ENCODE peak calls at places on chromosome 14, in seven cellular contexts. V is suprapubic skin, U is stomach, I is HCT116, N is prostate gland, J is upper lobe of left lung, D is HepG2. P is an unnamed sample.

GRCh38 chr14:55327179-55327578 is 56.0 kb downstream of the FBXO34 start:
- DNase-seq in I (no peak), N (no peak), D (no peak), U (no peak), V (no peak), J (no peak), P (no peak)

GRCh38 chr14:30656190-30656632 is 34.1 kb downstream of the SCFD1 start:
- DNase-seq in D (peak), V (no peak), I (peak), J (peak), N (peak), U (no peak), P (no peak)

GRCh38 chr14:77043177-77043983 is 14.9 kb upstream of the IRF2BPL start:
- DNase-seq in I (no peak), D (peak), V (peak), J (no peak), U (no peak), N (no peak), P (no peak)

GRCh38 chr14:102370305-102370809 is 7.6 kb downstream of the TECPR2 start:
- DNase-seq in V (no peak), J (peak), D (no peak), I (no peak), U (no peak), N (no peak), P (no peak)

GRCh38 chr14:70021548-70021947 is 142.3 kb downstream of the SMOC1 start:
- DNase-seq in I (no peak), V (no peak), D (no peak), J (no peak), U (no peak), N (no peak), P (no peak)

GRCh38 chr14:26598081-26598671 is 343 bp upstream of the NOVA1 start:
- DNase-seq in V (peak), I (no peak), N (peak), D (peak), J (peak), U (peak), P (peak)

GRCh38 chr14:63787995-63788946 is 60.4 kb upstream of the SGPP1 start:
- DNase-seq in I (no peak), J (no peak), N (no peak), U (no peak), V (no peak), D (no peak), P (no peak)

GRCh38 chr14:29243355-29243754 is 476.8 kb downstream of the FOXG1 start:
- DNase-seq in N (no peak), D (no peak), J (no peak), U (no peak), V (no peak), I (no peak), P (no peak)

GRCh38 chr14:102426796-102427195 is 64.1 kb downstream of the TECPR2 start:
- DNase-seq in I (no peak), D (no peak), V (no peak), U (no peak), N (no peak), J (no peak), P (no peak)

GRCh38 chr14:53137559-53137958 is 15.6 kb downstream of the DDHD1 start:
- DNase-seq in I (no peak), U (no peak), D (no peak), J (no peak), V (no peak), N (no peak), P (no peak)

GRCh38 chr14:37819155-37820015 is 224.0 kb downstream of the TTC6 start:
- DNase-seq in N (no peak), D (peak), I (no peak), U (no peak), V (no peak), J (no peak), P (no peak)

GRCh38 chr14:93954900-93955891 is 21.2 kb downstream of the ASB2 start:
- DNase-seq in D (no peak), N (no peak), I (no peak), J (peak), V (no peak), U (no peak), P (no peak)

GRCh38 chr14:35959835-35960234 is 133.7 kb downstream of the BRMS1L start:
- DNase-seq in J (no peak), D (no peak), U (no peak), N (no peak), I (no peak), V (no peak), P (no peak)

GRCh38 chr14:65850429-65851145 is 438.1 kb downstream of the FUT8 start:
- DNase-seq in N (no peak), J (no peak), D (no peak), V (no peak), U (no peak), I (no peak), P (no peak)

GRCh38 chr14:32400480-32400879 is 71.4 kb downstream of the AKAP6 start:
- DNase-seq in N (no peak), J (no peak), I (no peak), D (no peak), V (no peak), U (no peak), P (no peak)

GRCh38 chr14:70069186-70069585 is 119.6 kb downstream of the SLC8A3 start:
- DNase-seq in V (no peak), I (no peak), N (no peak), U (no peak), J (no peak), D (peak), P (no peak)

GRCh38 chr14:62146014-62146413 is 383.8 kb downstream of the SNAPC1 start:
- DNase-seq in V (no peak), N (no peak), U (no peak), I (no peak), D (no peak), J (no peak), P (no peak)

GRCh38 chr14:23356036-23356435 is 3.3 kb upstream of the SLC22A17 start:
- DNase-seq in N (no peak), U (no peak), V (no peak), I (no peak), D (no peak), J (no peak), P (no peak)
- TF ChIP-seq POLR2A in N (no peak), U (no peak), V (no peak), I (no peak), D (no peak), J (no peak), P (no peak)

DNA sequence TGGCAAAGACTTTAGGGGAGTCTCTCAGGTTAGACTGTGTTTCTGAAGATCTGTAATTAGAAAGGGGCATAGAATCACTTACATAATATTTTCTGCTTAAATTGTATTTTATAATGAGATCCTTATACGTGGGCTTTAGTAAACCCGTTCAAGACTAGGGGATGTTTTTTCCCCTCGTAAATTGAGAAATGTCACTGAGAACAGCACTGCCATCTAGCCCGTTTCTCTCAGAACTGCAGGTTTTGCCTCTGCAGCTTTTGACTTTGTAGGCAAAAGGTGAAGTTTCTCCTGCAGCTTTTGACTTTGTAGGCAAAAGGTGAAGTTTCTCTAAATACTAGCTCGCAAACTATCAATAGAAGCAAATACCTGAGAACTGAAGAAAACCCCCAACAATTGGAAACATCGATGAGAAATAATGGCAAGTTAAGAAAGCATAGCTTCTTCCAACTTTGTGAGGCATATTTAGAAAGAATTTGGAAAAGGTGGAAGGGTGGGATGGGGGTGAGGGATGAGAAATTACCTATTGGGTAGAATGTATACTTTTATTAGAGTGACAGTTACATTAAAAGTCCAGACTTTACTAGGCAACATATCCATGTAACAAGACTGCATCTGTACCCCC is 9.9 kb upstream of the ASPG start:
- DNase-seq in D (no peak), V (no peak), N (no peak), U (no peak), I (no peak), J (no peak), P (no peak)
- TF ChIP-seq POLR2AphosphoS5 in D (no peak), V (no peak), N (no peak), U (no peak), I (no peak), J (no peak), P (no peak)

GRCh38 chr14:92302481-92302880 is 20.5 kb upstream of the SLC24A4 start:
- DNase-seq in V (no peak), N (no peak), I (no peak), D (no peak), J (no peak), U (no peak), P (no peak)
- TF ChIP-seq POLR2A in V (no peak), N (no peak), I (no peak), D (no peak), J (no peak), U (no peak), P (no peak)

GRCh38 chr14:96268426-96269358 is 12.7 kb downstream of the BDKRB1 start:
- DNase-seq in D (no peak), J (peak), I (no peak), N (peak), U (no peak), V (peak), P (no peak)
- TF ChIP-seq POLR2AphosphoS5 in D (no peak), J (no peak), I (no peak), N (no peak), U (peak), V (peak), P (peak)

DNA sequence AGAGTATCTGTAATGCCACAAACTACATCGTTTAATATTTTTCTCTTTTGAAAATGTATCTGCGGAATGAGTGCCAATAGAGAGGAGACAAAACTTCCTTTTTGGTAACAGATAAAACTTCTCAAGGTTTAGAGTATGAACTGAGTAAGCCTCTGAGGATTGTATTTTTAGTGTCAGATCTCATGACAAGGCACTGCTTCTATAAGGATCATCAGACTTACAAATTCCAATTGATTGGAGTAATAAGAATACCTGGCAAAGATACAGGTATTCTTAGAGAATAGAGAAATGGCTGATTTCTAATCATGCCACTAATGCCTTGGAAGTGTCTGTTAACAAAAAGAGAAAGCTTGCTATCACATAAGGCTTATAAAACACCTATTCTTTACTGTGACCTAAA is 45.3 kb downstream of the SLC35F4 start:
- DNase-seq in J (no peak), D (no peak), V (no peak), U (no peak), I (no peak), N (no peak), P (no peak)
- TF ChIP-seq POLR2A in J (no peak), D (no peak), V (no peak), U (no peak), I (no peak), N (no peak), P (no peak)

GRCh38 chr14:74278080-74278479 is 24.7 kb downstream of the ABCD4 start:
- DNase-seq in V (no peak), N (no peak), U (no peak), D (no peak), J (no peak), I (no peak), P (no peak)
- TF ChIP-seq POLR2AphosphoS5 in V (no peak), N (no peak), U (no peak), D (no peak), J (no peak), I (no peak), P (no peak)

DNA sequence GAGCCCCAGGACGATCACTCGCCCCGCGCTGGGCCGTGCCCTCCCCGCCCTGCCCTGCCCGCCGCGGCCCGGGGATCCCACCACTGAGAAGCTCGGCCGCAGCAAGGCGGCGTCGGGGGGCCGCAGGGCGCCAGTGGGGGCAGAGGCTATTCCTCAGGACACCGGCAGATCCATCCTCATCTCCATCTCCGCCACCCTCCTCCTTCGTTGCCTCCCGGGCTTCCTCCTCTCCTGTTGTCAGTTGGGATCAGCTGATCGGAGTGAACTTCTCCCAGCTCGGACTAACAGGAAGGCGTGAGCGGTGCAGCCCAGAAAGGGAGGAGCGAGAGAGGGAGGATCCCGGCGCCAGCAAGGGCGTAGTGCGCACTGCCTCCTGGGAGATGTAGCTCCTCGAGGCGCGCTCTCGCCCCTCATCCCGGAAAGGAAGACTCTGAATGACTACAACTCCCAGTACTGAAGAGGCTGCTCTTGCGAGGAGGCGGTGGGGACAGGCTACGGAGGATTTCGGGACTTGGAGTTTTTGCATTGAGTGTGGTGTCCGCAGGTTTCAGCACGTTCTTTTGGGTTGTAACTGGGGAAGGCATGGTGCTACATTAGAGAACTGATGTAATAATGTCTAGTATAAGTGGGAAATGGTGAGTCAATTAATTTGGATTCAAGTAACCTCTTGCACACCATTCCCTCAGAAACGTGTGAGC is at the start of gene ZFYVE1:
- DNase-seq in I (peak), J (peak), V (peak), D (peak), N (peak), U (peak), P (peak)
- TF ChIP-seq POLR2A in I (no peak), J (peak), V (peak), D (peak), N (peak), U (no peak), P (peak)

GRCh38 chr14:68739701-68740100 is 53.2 kb downstream of the ZFP36L1 start:
- DNase-seq in N (no peak), U (no peak), J (no peak), V (no peak), D (no peak), I (no peak), P (no peak)

GRCh38 chr14:68740798-68741480 is 51.9 kb downstream of the ZFP36L1 start:
- DNase-seq in V (no peak), D (no peak), I (no peak), J (no peak), N (no peak), U (no peak), P (no peak)

GRCh38 chr14:68744613-68745012 is 48.3 kb downstream of the ZFP36L1 start:
- DNase-seq in D (no peak), U (no peak), J (no peak), I (no peak), N (no peak), V (no peak), P (no peak)

GRCh38 chr14:68741481-68741799 is 51.4 kb downstream of the ZFP36L1 start:
- DNase-seq in N (no peak), I (no peak), J (no peak), V (no peak), D (no peak), U (no peak), P (no peak)

DNA sequence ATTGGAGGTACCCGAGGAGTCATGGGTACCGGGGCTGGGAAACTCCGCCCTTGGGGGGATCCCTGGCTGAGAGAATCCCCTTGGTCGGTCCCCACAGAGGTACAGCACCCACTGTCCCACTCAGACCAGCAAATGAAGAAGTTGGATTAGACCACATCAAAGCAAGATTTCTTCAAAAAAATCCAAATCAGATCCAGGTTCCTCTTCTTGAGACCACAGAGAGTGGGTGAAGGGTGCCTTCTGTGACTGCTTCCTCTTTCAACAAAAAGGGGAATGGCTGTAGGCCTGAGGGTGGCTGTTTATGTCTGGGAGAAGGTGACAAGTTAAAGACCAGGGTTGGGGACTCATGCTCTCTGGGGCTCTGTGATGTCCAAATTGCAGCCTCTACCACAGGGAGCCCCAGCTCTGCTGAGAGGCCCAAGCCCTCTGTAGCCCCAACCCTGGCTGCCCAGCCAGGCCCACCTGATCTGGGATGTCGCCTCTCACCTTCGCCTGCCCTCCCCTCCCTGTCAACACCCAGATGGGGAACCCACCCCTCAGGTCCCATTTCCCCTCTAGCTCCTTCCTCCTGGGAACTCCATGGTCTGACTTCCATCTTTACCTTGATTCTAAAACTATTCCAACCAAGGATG is 50.9 kb downstream of the ZFP36L1 start:
- DNase-seq in N (no peak), U (no peak), D (no peak), V (no peak), J (peak), I (no peak), P (no peak)
- TF ChIP-seq POLR2AphosphoS5 in N (no peak), U (no peak), D (no peak), V (no peak), J (no peak), I (no peak), P (no peak)

P was measured in esophagus muscularis mucosa.